ENCODE peak calls at places on chromosomes 7 and 10, in eight cellular contexts. C is stimulated activated CD4-positive, alpha-beta T cell treated with anti-CD3 and anti-CD28 coated beads, Interleukin-2, amount 100 ng/mL, for 24 hours; K is activated T-cell treated with anti-CD3 and anti-CD28 coated beads, Interleukin-2, amount 50 U/mL, for 24 hours; G is GM10248; X is MM.1S; H is ELF-1; I is fibroblast of the aortic adventitia; R is ELR. Z is an unnamed sample.

GRCh38 chr7:108419961-108420360 is 36.3 kb downstream of the NRCAM start:
- DNase-seq in C (no peak), K (no peak), G (no peak), X (no peak), H (no peak), I (peak), R (no peak), Z (no peak)

GRCh38 chr7:111094387-111094786 is 3.5 kb downstream of the LRRN3 start:
- DNase-seq in C (no peak), K (no peak), G (no peak), X (no peak), H (no peak), I (no peak), R (no peak), Z (no peak)

GRCh38 chr7:157674715-157675426 is 338.1 kb downstream of the DNAJB6 start:
- DNase-seq in C (peak), K (no peak), G (no peak), X (no peak), H (no peak), I (no peak), R (no peak), Z (no peak)

GRCh38 chr10:128958881-128959690 is 508.0 kb upstream of the MGMT start:
- DNase-seq in C (no peak), K (no peak), G (no peak), X (no peak), H (no peak), I (no peak), R (no peak), Z (no peak)

GRCh38 chr7:35548291-35548690 is 146.6 kb downstream of the HERPUD2 start:
- DNase-seq in C (no peak), K (no peak), G (no peak), X (no peak), H (no peak), I (no peak), R (no peak), Z (no peak)

GRCh38 chr7:158300427-158300826 is 287.2 kb downstream of the PTPRN2 start:
- DNase-seq in C (peak), K (no peak), G (no peak), X (no peak), H (no peak), I (no peak), R (no peak), Z (no peak)

GRCh38 chr10:35339946-35340345 is 3.6 kb downstream of the CCNY start:
- DNase-seq in C (no peak), K (no peak), G (no peak), X (no peak), H (no peak), I (no peak), R (peak), Z (no peak)

GRCh38 chr7:42575161-42575560 is 336.7 kb downstream of the C7orf25 start:
- DNase-seq in C (no peak), K (no peak), G (no peak), X (no peak), H (no peak), I (no peak), R (no peak), Z (no peak)

GRCh38 chr7:72334066-72334465 is 78.1 kb downstream of the CALN1 start:
- DNase-seq in C (no peak), K (no peak), G (no peak), X (no peak), H (peak), I (no peak), R (no peak), Z (peak)

GRCh38 chr10:125116041-125116649 is 44.2 kb downstream of the CTBP2 start:
- DNase-seq in C (no peak), K (no peak), G (no peak), X (no peak), H (no peak), I (no peak), R (no peak), Z (no peak)

GRCh38 chr10:104098360-104098925 is 12.8 kb upstream of the COL17A1 start:
- DNase-seq in C (no peak), K (no peak), G (no peak), X (no peak), H (no peak), I (no peak), R (peak), Z (no peak)

GRCh38 chr7:149860821-149861727 is 12.7 kb upstream of the ATP6V0E2 start:
- DNase-seq in C (no peak), K (no peak), G (no peak), X (no peak), H (peak), I (no peak), R (no peak), Z (peak)

GRCh38 chr10:70331486-70332268 is 47.9 kb upstream of the NPFFR1 start:
- DNase-seq in C (no peak), K (no peak), G (peak), X (peak), H (peak), I (peak), R (peak), Z (peak)

GRCh38 chr7:106053109-106053508 is 59.0 kb downstream of the SYPL1 start:
- DNase-seq in C (no peak), K (no peak), G (no peak), X (no peak), H (no peak), I (no peak), R (no peak), Z (no peak)

GRCh38 chr7:130566168-130566897 is 74.4 kb downstream of the MEST start:
- DNase-seq in C (no peak), K (no peak), G (no peak), X (no peak), H (peak), I (peak), R (peak), Z (no peak)

GRCh38 chr10:50416181-50416824 is 165.0 kb upstream of the ASAH2 start:
- DNase-seq in C (no peak), K (no peak), G (no peak), X (no peak), H (no peak), I (peak), R (peak), Z (no peak)

GRCh38 chr10:130202984-130203617 is 66.9 kb downstream of the GLRX3 start:
- DNase-seq in C (no peak), K (no peak), G (no peak), X (no peak), H (no peak), I (no peak), R (no peak), Z (no peak)

GRCh38 chr7:159099217-159099655 is 45.4 kb downstream of the VIPR2 start:
- DNase-seq in C (no peak), K (no peak), G (no peak), X (no peak), H (no peak), I (no peak), R (no peak), Z (no peak)

GRCh38 chr10:22850541-22850940 is 77.3 kb upstream of the ARMC3 start:
- DNase-seq in C (no peak), K (no peak), G (no peak), X (no peak), H (no peak), I (peak), R (no peak), Z (no peak)

GRCh38 chr10:73785721-73786511 is 510 bp downstream of the ZSWIM8 start:
- DNase-seq in C (peak), K (peak), G (peak), X (peak), H (peak), I (peak), R (peak), Z (peak)

Z was measured in iPS-NIHi11.